ENCODE peak calls at places on chromosomes 3 and 15, in four cellular contexts. One of them, this sample, is unnamed.

GRCh38 chr3:133237380-133237779 is 162.5 kb upstream of the BFSP2 start:
- DNase-seq in HCT116: no peak
- DNase-seq in neural progenitor cell: no peak
- DNase-seq in fibroblast of lung: no peak
- DNase-seq in this sample: no peak

GRCh38 chr15:91593081-91593480 is 260.4 kb upstream of the SLCO3A1 start:
- DNase-seq in HCT116: no peak
- DNase-seq in neural progenitor cell: no peak
- DNase-seq in fibroblast of lung: peak
- DNase-seq in this sample: no peak

GRCh38 chr3:32154180-32154579 is 47.8 kb downstream of the GPD1L start:
- DNase-seq in HCT116: no peak
- DNase-seq in neural progenitor cell: peak
- DNase-seq in fibroblast of lung: no peak
- DNase-seq in this sample: peak

GRCh38 chr3:192745150-192745549 is 17.8 kb upstream of the FGF12 start:
- DNase-seq in HCT116: no peak
- DNase-seq in neural progenitor cell: no peak
- DNase-seq in fibroblast of lung: no peak
- DNase-seq in this sample: peak

GRCh38 chr3:136195258-136196063 is 674 bp downstream of the MSL2 start:
- DNase-seq in HCT116: peak
- DNase-seq in neural progenitor cell: peak
- DNase-seq in fibroblast of lung: peak
- DNase-seq in this sample: peak

GRCh38 chr3:172314616-172315015 is 133.6 kb downstream of the GHSR start:
- DNase-seq in HCT116: no peak
- DNase-seq in neural progenitor cell: no peak
- DNase-seq in fibroblast of lung: no peak
- DNase-seq in this sample: no peak

GRCh38 chr3:78610462-78611125 is 1157.2 kb downstream of the ROBO1 start:
- DNase-seq in HCT116: no peak
- DNase-seq in neural progenitor cell: no peak
- DNase-seq in fibroblast of lung: no peak
- DNase-seq in this sample: no peak

GRCh38 chr15:99453646-99454045 is 112.1 kb upstream of the MEF2A start:
- DNase-seq in HCT116: no peak
- DNase-seq in neural progenitor cell: no peak
- DNase-seq in fibroblast of lung: no peak
- DNase-seq in this sample: no peak

GRCh38 chr3:152021951-152022461 is 148.6 kb downstream of the SUCNR1 start:
- DNase-seq in HCT116: peak
- DNase-seq in neural progenitor cell: no peak
- DNase-seq in fibroblast of lung: peak
- DNase-seq in this sample: no peak

GRCh38 chr15:28955160-28955502 is 69.4 kb downstream of the APBA2 start:
- DNase-seq in HCT116: no peak
- DNase-seq in neural progenitor cell: peak
- DNase-seq in fibroblast of lung: peak
- DNase-seq in this sample: no peak

GRCh38 chr3:138726966-138727365 is 107.8 kb downstream of the PIK3CB start:
- DNase-seq in HCT116: no peak
- DNase-seq in neural progenitor cell: no peak
- DNase-seq in fibroblast of lung: peak
- DNase-seq in this sample: no peak

GRCh38 chr3:197103766-197104165 is 74.1 kb upstream of the MELTF start:
- DNase-seq in HCT116: no peak
- DNase-seq in neural progenitor cell: no peak
- DNase-seq in fibroblast of lung: no peak
- DNase-seq in this sample: no peak

GRCh38 chr15:36954486-36954885 is 145.9 kb downstream of the MEIS2 start:
- DNase-seq in HCT116: no peak
- DNase-seq in neural progenitor cell: no peak
- DNase-seq in fibroblast of lung: no peak
- DNase-seq in this sample: no peak

GRCh38 chr15:66877558-66878285 is 175.7 kb downstream of the SMAD6 start:
- DNase-seq in HCT116: no peak
- DNase-seq in neural progenitor cell: no peak
- DNase-seq in fibroblast of lung: no peak
- DNase-seq in this sample: no peak

GRCh38 chr3:14564741-14565140 is 24.6 kb upstream of the GRIP2 start:
- DNase-seq in HCT116: no peak
- DNase-seq in neural progenitor cell: no peak
- DNase-seq in fibroblast of lung: no peak
- DNase-seq in this sample: peak

GRCh38 chr3:61669676-61670299 is 108.4 kb downstream of the PTPRG start:
- DNase-seq in HCT116: no peak
- DNase-seq in neural progenitor cell: no peak
- DNase-seq in fibroblast of lung: no peak
- DNase-seq in this sample: no peak

GRCh38 chr3:47910777-47911440 is 105.3 kb downstream of the MAP4 start:
- DNase-seq in HCT116: peak
- DNase-seq in neural progenitor cell: no peak
- DNase-seq in fibroblast of lung: peak
- DNase-seq in this sample: no peak

GRCh38 chr15:78082106-78082742 is 4.7 kb upstream of the TBC1D2B start:
- DNase-seq in HCT116: no peak
- DNase-seq in neural progenitor cell: no peak
- DNase-seq in fibroblast of lung: no peak
- DNase-seq in this sample: no peak

GRCh38 chr15:35698331-35698730 is 152.4 kb upstream of the DPH6 start:
- DNase-seq in HCT116: no peak
- DNase-seq in neural progenitor cell: no peak
- DNase-seq in fibroblast of lung: no peak
- DNase-seq in this sample: no peak

GRCh38 chr3:46866720-46867549 is 3.7 kb upstream of the MYL3 start:
- DNase-seq in HCT116: no peak
- DNase-seq in neural progenitor cell: peak
- DNase-seq in fibroblast of lung: peak
- DNase-seq in this sample: peak

GRCh38 chr3:96319176-96319575 is 495.2 kb upstream of the EPHA6 start:
- DNase-seq in HCT116: no peak
- DNase-seq in neural progenitor cell: no peak
- DNase-seq in fibroblast of lung: no peak
- DNase-seq in this sample: no peak

GRCh38 chr3:80424951-80425350 is 657.2 kb upstream of the ROBO1 start:
- DNase-seq in HCT116: no peak
- DNase-seq in neural progenitor cell: no peak
- DNase-seq in fibroblast of lung: peak
- DNase-seq in this sample: no peak

GRCh38 chr3:129021140-129021551 is 20.0 kb downstream of the EFCC1 start:
- DNase-seq in HCT116: no peak
- DNase-seq in neural progenitor cell: no peak
- DNase-seq in fibroblast of lung: peak
- DNase-seq in this sample: no peak

GRCh38 chr15:96341465-96342142 is 11.1 kb downstream of the NR2F2 start:
- DNase-seq in HCT116: no peak
- DNase-seq in neural progenitor cell: peak
- DNase-seq in fibroblast of lung: peak
- DNase-seq in this sample: peak

GRCh38 chr3:173275740-173276139 is 121.8 kb upstream of the NLGN1 start:
- DNase-seq in HCT116: peak
- DNase-seq in neural progenitor cell: no peak
- DNase-seq in fibroblast of lung: no peak
- DNase-seq in this sample: peak

GRCh38 chr3:163315786-163316185 is 1762.5 kb downstream of the SI start:
- DNase-seq in HCT116: no peak
- DNase-seq in neural progenitor cell: no peak
- DNase-seq in fibroblast of lung: no peak
- DNase-seq in this sample: no peak

GRCh38 chr15:80550219-80550909 is 144.7 kb upstream of the ABHD17C start:
- DNase-seq in HCT116: no peak
- DNase-seq in neural progenitor cell: no peak
- DNase-seq in fibroblast of lung: peak
- DNase-seq in this sample: no peak

GRCh38 chr3:135788978-135789377 is 176.6 kb upstream of the PPP2R3A start:
- DNase-seq in HCT116: no peak
- DNase-seq in neural progenitor cell: no peak
- DNase-seq in fibroblast of lung: no peak
- DNase-seq in this sample: no peak

GRCh38 chr3:25040739-25041138 is 387.3 kb upstream of the RARB start:
- DNase-seq in HCT116: no peak
- DNase-seq in neural progenitor cell: no peak
- DNase-seq in fibroblast of lung: peak
- DNase-seq in this sample: no peak

GRCh38 chr15:89021224-89021623 is 67.0 kb upstream of the ABHD2 start:
- DNase-seq in HCT116: no peak
- DNase-seq in neural progenitor cell: no peak
- DNase-seq in fibroblast of lung: no peak
- DNase-seq in this sample: no peak

GRCh38 chr3:133591271-133591742 is 17.8 kb downstream of the CDV3 start:
- DNase-seq in HCT116: no peak
- DNase-seq in neural progenitor cell: no peak
- DNase-seq in fibroblast of lung: no peak
- DNase-seq in this sample: no peak

GRCh38 chr15:28977377-28978010 is 91.7 kb downstream of the APBA2 start:
- DNase-seq in HCT116: peak
- DNase-seq in neural progenitor cell: peak
- DNase-seq in fibroblast of lung: peak
- DNase-seq in this sample: no peak

GRCh38 chr3:138034918-138035317 is 25.0 kb downstream of the CLDN18 start:
- DNase-seq in HCT116: no peak
- DNase-seq in neural progenitor cell: no peak
- DNase-seq in fibroblast of lung: no peak
- DNase-seq in this sample: no peak

GRCh38 chr3:28317438-28318022 is 31.0 kb upstream of the ZCWPW2 start:
- DNase-seq in HCT116: peak
- DNase-seq in neural progenitor cell: peak
- DNase-seq in fibroblast of lung: peak
- DNase-seq in this sample: peak

GRCh38 chr15:39582977-39583585 is 2.2 kb downstream of the THBS1 start:
- DNase-seq in HCT116: no peak
- DNase-seq in neural progenitor cell: no peak
- DNase-seq in fibroblast of lung: no peak
- DNase-seq in this sample: no peak

GRCh38 chr15:93073465-93073952 is 15.5 kb downstream of the RGMA start:
- DNase-seq in HCT116: no peak
- DNase-seq in neural progenitor cell: peak
- DNase-seq in fibroblast of lung: no peak
- DNase-seq in this sample: peak

GRCh38 chr15:93070901-93071300 is 18.1 kb downstream of the RGMA start:
- DNase-seq in HCT116: no peak
- DNase-seq in neural progenitor cell: peak
- DNase-seq in fibroblast of lung: no peak
- DNase-seq in this sample: no peak

GRCh38 chr15:93071469-93071891 is 17.5 kb downstream of the RGMA start:
- DNase-seq in HCT116: no peak
- DNase-seq in neural progenitor cell: peak
- DNase-seq in fibroblast of lung: peak
- DNase-seq in this sample: no peak

GRCh38 chr15:93072011-93072410 is 17.0 kb downstream of the RGMA start:
- DNase-seq in HCT116: no peak
- DNase-seq in neural progenitor cell: peak
- DNase-seq in fibroblast of lung: peak
- DNase-seq in this sample: peak

DNA sequence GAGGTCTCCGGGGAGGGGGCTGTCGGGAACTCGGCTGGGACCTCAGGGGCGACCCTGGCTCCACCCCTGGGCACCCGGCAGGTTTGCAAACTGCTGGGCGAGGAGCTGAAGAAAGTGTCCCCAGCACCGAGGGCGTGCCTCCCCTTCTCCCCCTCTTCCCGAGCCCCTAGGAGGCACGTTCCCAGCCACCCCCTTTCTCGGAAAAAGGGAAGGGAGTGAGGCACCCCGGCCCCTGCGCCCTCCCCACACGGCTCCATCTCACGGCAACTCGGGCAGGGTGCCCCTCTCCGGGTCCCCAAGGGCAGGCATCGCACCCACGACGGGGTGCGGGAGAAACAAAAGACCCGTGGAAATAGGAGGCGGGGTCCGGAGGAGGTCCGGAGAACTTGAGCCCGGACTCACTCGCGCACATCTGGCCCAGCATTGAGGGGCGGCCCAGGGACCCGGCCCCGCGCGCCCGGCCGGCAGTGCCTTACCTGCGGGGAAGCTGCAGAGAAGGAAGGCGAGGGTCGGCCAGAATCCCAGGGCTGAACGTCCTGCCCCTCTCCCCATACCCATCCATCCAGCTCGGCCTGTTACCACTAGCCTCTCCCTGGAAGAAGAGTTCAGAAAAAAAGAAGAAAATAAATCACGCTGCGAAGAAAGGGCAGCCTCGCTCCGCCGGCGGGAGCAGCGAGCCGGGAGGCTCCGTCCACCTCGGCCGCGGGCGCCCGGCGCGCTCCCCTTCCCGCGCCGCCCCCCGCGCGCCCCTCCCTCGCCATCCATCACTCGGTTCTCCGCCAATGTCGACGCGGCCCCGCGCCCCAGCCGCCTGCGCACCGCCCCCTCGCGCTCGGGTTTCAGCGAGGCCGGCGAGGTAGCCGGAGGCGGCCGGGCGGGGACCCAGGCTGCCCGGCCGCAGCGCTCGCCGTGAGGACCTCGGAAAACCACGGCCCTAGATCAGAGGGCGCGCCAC is 16.3 kb downstream of the RGMA start:
- DNase-seq in HCT116: peak
- DNase-seq in neural progenitor cell: peak
- DNase-seq in fibroblast of lung: peak
- DNase-seq in this sample: peak
- TF ChIP-seq EZH2 in HCT116: no peak
- TF ChIP-seq EZH2 in neural progenitor cell: no peak
- TF ChIP-seq EZH2 in fibroblast of lung: no peak
- TF ChIP-seq EZH2 in this sample: no peak

GRCh38 chr15:45377630-45378148 is 655 bp downstream of the GATM start:
- DNase-seq in HCT116: no peak
- DNase-seq in neural progenitor cell: peak
- DNase-seq in fibroblast of lung: no peak
- DNase-seq in this sample: peak
- TF ChIP-seq EZH2 in HCT116: no peak
- TF ChIP-seq EZH2 in neural progenitor cell: peak
- TF ChIP-seq EZH2 in fibroblast of lung: peak
- TF ChIP-seq EZH2 in this sample: peak

GRCh38 chr3:107629556-107629955 is 106.8 kb downstream of the BBX start:
- DNase-seq in HCT116: no peak
- DNase-seq in neural progenitor cell: no peak
- DNase-seq in fibroblast of lung: peak
- DNase-seq in this sample: no peak
- TF ChIP-seq EZH2 in HCT116: no peak
- TF ChIP-seq EZH2 in neural progenitor cell: no peak
- TF ChIP-seq EZH2 in fibroblast of lung: no peak
- TF ChIP-seq EZH2 in this sample: no peak

GRCh38 chr3:10328460-10329071 is 7.7 kb upstream of the SEC13 start:
- DNase-seq in HCT116: no peak
- DNase-seq in neural progenitor cell: no peak
- DNase-seq in fibroblast of lung: no peak
- DNase-seq in this sample: no peak
- TF ChIP-seq EZH2 in HCT116: no peak
- TF ChIP-seq EZH2 in neural progenitor cell: no peak
- TF ChIP-seq EZH2 in fibroblast of lung: no peak
- TF ChIP-seq EZH2 in this sample: no peak

This sample was measured in GM23338.